ENCODE peak calls at places on chromosomes 12 and 14, in nine cellular contexts. V is cardiac fibroblast, W is fibroblast of lung, S is fibroblast of villous mesenchyme, U is BE2C, T is HepG2, B is AG09309, Z is uterus, K is BJ. R is an unnamed sample.
A peak's percentile ranks its signal among the peaks of the same experiment; 100 is the strongest.

GRCh38 chr12:64400041-64400440 is 4.2 kb upstream of the XPOT start:
- DNase-seq in V (peak; percentile 58), W (peak; percentile 66), S (peak; percentile 63), U (no peak), T (no peak), B (no peak), Z (no peak), K (no peak), R (peak; percentile 37)

GRCh38 chr12:19311165-19311564 is 128.1 kb upstream of the AEBP2 start:
- DNase-seq in V (no peak), W (no peak), S (no peak), U (no peak), T (no peak), B (no peak), Z (no peak), K (no peak), R (no peak)

GRCh38 chr12:48852734-48853168 is 788 bp upstream of the DDX23 start:
- DNase-seq in V (no peak), W (no peak), S (peak; percentile 2), U (no peak), T (peak; percentile 34), B (no peak), Z (no peak), K (no peak), R (no peak)

GRCh38 chr14:55052259-55052930 is 948 bp downstream of the MAPK1IP1L start:
- DNase-seq in V (peak; percentile 57), W (peak; percentile 51), S (peak; percentile 20), U (no peak), T (no peak), B (no peak), Z (no peak), K (no peak), R (peak; percentile 38)

GRCh38 chr12:42976122-42976521 is 386.6 kb upstream of the PRICKLE1 start:
- DNase-seq in V (no peak), W (no peak), S (no peak), U (no peak), T (no peak), B (no peak), Z (no peak), K (no peak), R (no peak)

GRCh38 chr14:73376585-73376984 is 81.8 kb downstream of the NUMB start:
- DNase-seq in V (no peak), W (no peak), S (no peak), U (no peak), T (no peak), B (no peak), Z (no peak), K (no peak), R (no peak)

GRCh38 chr12:48973992-48974673 is 2.6 kb upstream of the WNT10B start:
- DNase-seq in V (peak; percentile 73), W (peak; percentile 90), S (no peak), U (peak; percentile 74), T (no peak), B (no peak), Z (no peak), K (no peak), R (peak; percentile 42)

GRCh38 chr12:124399622-124400021 is 104.7 kb downstream of the RFLNA start:
- DNase-seq in V (no peak), W (no peak), S (no peak), U (peak; percentile 56), T (peak; percentile 18), B (no peak), Z (peak; percentile 67), K (no peak), R (no peak)

GRCh38 chr12:92861381-92861780 is 67.7 kb downstream of the EEA1 start:
- DNase-seq in V (no peak), W (no peak), S (no peak), U (no peak), T (no peak), B (no peak), Z (no peak), K (no peak), R (no peak)

GRCh38 chr12:53098354-53098981 is 1.0 kb downstream of the IGFBP6 start:
- DNase-seq in V (peak; percentile 61), W (peak; percentile 83), S (peak; percentile 64), U (no peak), T (no peak), B (no peak), Z (peak; percentile 73), K (no peak), R (peak; percentile 82)

GRCh38 chr12:106769546-106769945 is 4.9 kb upstream of the RIC8B start:
- DNase-seq in V (peak; percentile 27), W (peak; percentile 11), S (peak; percentile 62), U (no peak), T (no peak), B (no peak), Z (no peak), K (no peak), R (no peak)

GRCh38 chr14:67557118-67557517 is 24.0 kb downstream of the PLEKHH1 start:
- DNase-seq in V (peak; percentile 19), W (no peak), S (peak; percentile 24), U (no peak), T (peak; percentile 67), B (no peak), Z (no peak), K (no peak), R (no peak)

GRCh38 chr12:54349658-54350057 is 14.6 kb downstream of the GPR84 start:
- DNase-seq in V (no peak), W (no peak), S (no peak), U (no peak), T (no peak), B (no peak), Z (no peak), K (no peak), R (no peak)

GRCh38 chr12:54349031-54349430 is 15.3 kb downstream of the GPR84 start:
- DNase-seq in V (no peak), W (no peak), S (no peak), U (no peak), T (no peak), B (no peak), Z (no peak), K (no peak), R (no peak)

GRCh38 chr12:54352891-54353874 is 11.1 kb downstream of the GPR84 start:
- DNase-seq in V (peak; percentile 30), W (peak; percentile 71), S (peak; percentile 74), U (peak; percentile 56), T (no peak), B (no peak), Z (peak; percentile 74), K (no peak), R (peak; percentile 73)

GRCh38 chr12:54352022-54352531 is 12.2 kb downstream of the GPR84 start:
- DNase-seq in V (peak; percentile 46), W (peak; percentile 62), S (peak; percentile 68), U (peak; percentile 75), T (no peak), B (no peak), Z (peak; percentile 88), K (no peak), R (peak; percentile 93)

DNA sequence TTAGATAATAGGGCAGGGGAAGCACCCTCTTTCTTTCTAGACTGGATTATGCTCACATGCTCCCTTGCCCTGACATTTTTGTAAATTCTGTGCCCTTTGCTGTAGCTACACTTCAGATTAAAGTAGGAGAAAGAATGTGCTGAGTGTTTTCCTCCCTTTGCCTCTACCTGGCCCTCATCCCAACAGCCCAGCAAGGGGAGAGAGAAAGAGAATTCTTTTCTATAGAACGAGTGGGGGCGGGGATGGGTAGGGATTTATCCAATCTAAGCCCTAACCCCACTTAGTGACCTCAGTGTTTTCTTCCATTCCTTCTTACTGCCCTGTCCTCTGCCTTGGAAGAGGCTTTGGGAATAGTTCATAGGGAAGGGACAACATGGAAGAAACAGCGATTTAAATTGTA is 13.5 kb downstream of the GPR84 start:
- DNase-seq in V (peak; percentile 42), W (no peak), S (no peak), U (no peak), T (no peak), B (no peak), Z (no peak), K (no peak), R (no peak)
- TF ChIP-seq CTCF in V (no peak), W (no peak), S (no peak), U (no peak), T (no peak), B (no peak), Z (no peak), K (no peak), R (no peak)

GRCh38 chr12:13173012-13173441 is 23.5 kb upstream of the EMP1 start:
- DNase-seq in V (peak; percentile 69), W (peak; percentile 91), S (peak; percentile 86), U (no peak), T (no peak), B (peak; percentile 77), Z (peak; percentile 42), K (peak; percentile 84), R (peak; percentile 73)
- H3K4me3 ChIP-seq in V (no peak overlapping the region), W (peak overlapping the region; percentile 28), S (no peak overlapping the region), U (no peak overlapping the region), T (no peak overlapping the region), B (no peak overlapping the region), Z (no peak overlapping the region), K (no peak overlapping the region), R (no peak overlapping the region)

GRCh38 chr12:105342464-105342863 is 12.0 kb downstream of the C12orf75 start:
- DNase-seq in V (no peak), W (no peak), S (no peak), U (no peak), T (no peak), B (no peak), Z (no peak), K (no peak), R (no peak)
- TF ChIP-seq CTCF in V (no peak), W (no peak), S (no peak), U (no peak), T (no peak), B (no peak), Z (no peak), K (no peak), R (no peak)

GRCh38 chr14:60651936-60652673 is 2.8 kb upstream of the SIX1 start:
- DNase-seq in V (no peak), W (peak; percentile 48), S (no peak), U (no peak), T (no peak), B (no peak), Z (no peak), K (no peak), R (no peak)
- H3K4me3 ChIP-seq in V (no peak overlapping the region), W (peak overlapping the region; percentile 35), S (no peak overlapping the region), U (no peak overlapping the region), T (no peak overlapping the region), B (no peak overlapping the region), Z (no peak overlapping the region), K (no peak overlapping the region), R (peak overlapping the region; percentile 13)

GRCh38 chr12:100249936-100250335 is 16.9 kb downstream of the DEPDC4 start:
- DNase-seq in V (no peak), W (no peak), S (no peak), U (no peak), T (no peak), B (no peak), Z (no peak), K (no peak), R (no peak)
- TF ChIP-seq CTCF in V (no peak), W (no peak), S (no peak), U (no peak), T (no peak), B (no peak), Z (no peak), K (no peak), R (no peak)